ENCODE peak calls at places on chromosomes 4 and X, in six cellular contexts. R is IMR-90, N is neuronal stem cell, T is mesenchymal stem cell, Z is mesendoderm, A is trophoblast cell. E is an unnamed sample.
A peak's percentile ranks its signal among the peaks of the same experiment; 100 is the strongest.

GRCh38 chr4:10460313-10461047 is 3.3 kb upstream of the ZNF518B start:
- DNase-seq in R (no peak), N (no peak), T (no peak), Z (no peak), A (no peak), E (no peak)

GRCh38 chr4:152815078-152815477 is 35.3 kb downstream of the ARFIP1 start:
- DNase-seq in R (no peak), N (no peak), T (peak; percentile 42), Z (no peak), A (peak; percentile 80), E (no peak)

GRCh38 chrX:151738751-151739150 is 4.2 kb downstream of the CNGA2 start:
- DNase-seq in R (no peak), N (no peak), T (no peak), Z (no peak), A (no peak), E (no peak)

GRCh38 chr4:76301068-76301774 is 5.3 kb upstream of the STBD1 start:
- DNase-seq in R (peak; percentile 89), N (no peak), T (peak; percentile 88), Z (peak; percentile 19), A (peak; percentile 31), E (no peak)

GRCh38 chrX:150414228-150414627 is 51.1 kb downstream of the MAMLD1 start:
- DNase-seq in R (no peak), N (no peak), T (no peak), Z (no peak), A (no peak), E (no peak)

GRCh38 chrX:73930300-73930699 is 367.3 kb downstream of the CHIC1 start:
- DNase-seq in R (peak; percentile 70), N (no peak), T (no peak), Z (no peak), A (no peak), E (no peak)

GRCh38 chrX:119093991-119094741 is 21.4 kb downstream of the CT47C1 start:
- DNase-seq in R (peak; percentile 4), N (no peak), T (no peak), Z (no peak), A (no peak), E (no peak)

GRCh38 chr4:81021526-81021944 is 9.0 kb upstream of the BMP3 start:
- DNase-seq in R (no peak), N (no peak), T (no peak), Z (no peak), A (no peak), E (no peak)

GRCh38 chr4:114509340-114509739 is 89.3 kb upstream of the UGT8 start:
- DNase-seq in R (no peak), N (no peak), T (no peak), Z (no peak), A (no peak), E (no peak)

GRCh38 chr4:80197601-80198444 is 520 bp downstream of the PRDM8 start:
- DNase-seq in R (no peak), N (no peak), T (peak; percentile 49), Z (peak; percentile 56), A (peak; percentile 33), E (peak; percentile 70)

GRCh38 chrX:63784902-63785692 is at the start of gene ARHGEF9:
- DNase-seq in R (no peak), N (peak; percentile 44), T (peak; percentile 22), Z (peak; percentile 78), A (no peak), E (peak; percentile 72)

GRCh38 chr4:55989716-55990115 is 41.0 kb downstream of the CEP135 start:
- DNase-seq in R (no peak), N (no peak), T (no peak), Z (no peak), A (peak; percentile 53), E (no peak)

GRCh38 chr4:124940387-124940786 is 227.9 kb upstream of the ANKRD50 start:
- DNase-seq in R (peak; percentile 98), N (no peak), T (peak; percentile 79), Z (peak; percentile 66), A (peak; percentile 90), E (no peak)

GRCh38 chr4:475962-476361 is 23.0 kb downstream of the ZNF721 start:
- DNase-seq in R (no peak), N (no peak), T (no peak), Z (no peak), A (no peak), E (no peak)

GRCh38 chr4:123299212-123299651 is 97.4 kb upstream of the SPRY1 start:
- DNase-seq in R (peak; percentile 84), N (no peak), T (peak; percentile 66), Z (no peak), A (peak; percentile 76), E (no peak)

GRCh38 chr4:78138252-78138651 is 81.1 kb downstream of the FRAS1 start:
- DNase-seq in R (no peak), N (no peak), T (no peak), Z (no peak), A (no peak), E (no peak)

GRCh38 chrX:14616301-14616700 is 87.0 kb downstream of the GLRA2 start:
- DNase-seq in R (peak; percentile 38), N (no peak), T (peak; percentile 8), Z (no peak), A (peak; percentile 10), E (no peak)

GRCh38 chr4:108783666-108784463 is 21.0 kb upstream of the ETNPPL start:
- DNase-seq in R (no peak), N (no peak), T (peak; percentile 12), Z (no peak), A (no peak), E (no peak)

GRCh38 chr4:119240128-119240527 is 27.6 kb downstream of the USP53 start:
- DNase-seq in R (no peak), N (no peak), T (no peak), Z (peak; percentile 25), A (no peak), E (no peak)

GRCh38 chr4:770022-770421 is 55.9 kb downstream of the CPLX1 start:
- DNase-seq in R (peak; percentile 38), N (no peak), T (no peak), Z (no peak), A (no peak), E (no peak)

GRCh38 chrX:103254921-103255455 is at the start of gene TCEAL8:
- DNase-seq in R (peak; percentile 74), N (peak; percentile 50), T (peak; percentile 84), Z (peak; percentile 94), A (peak; percentile 75), E (peak; percentile 90)

GRCh38 chr4:159224412-159224811 is 121.5 kb downstream of the RAPGEF2 start:
- DNase-seq in R (no peak), N (no peak), T (no peak), Z (no peak), A (no peak), E (no peak)

GRCh38 chr4:159227378-159227777 is 124.5 kb downstream of the RAPGEF2 start:
- DNase-seq in R (peak; percentile 39), N (no peak), T (peak; percentile 54), Z (peak; percentile 38), A (no peak), E (no peak)

GRCh38 chr4:159227984-159228383 is 125.1 kb downstream of the RAPGEF2 start:
- DNase-seq in R (peak; percentile 92), N (peak; percentile 43), T (peak; percentile 86), Z (peak; percentile 94), A (peak; percentile 75), E (peak; percentile 41)

GRCh38 chr4:159232465-159233106 is 129.7 kb downstream of the RAPGEF2 start:
- DNase-seq in R (no peak), N (no peak), T (no peak), Z (peak; percentile 47), A (no peak), E (no peak)

GRCh38 chr4:159229164-159229563 is 126.3 kb downstream of the RAPGEF2 start:
- DNase-seq in R (peak; percentile 94), N (peak; percentile 70), T (peak; percentile 87), Z (peak; percentile 97), A (peak; percentile 87), E (no peak)
- H2AK5ac ChIP-seq in R (peak overlapping the region; percentile 79), N (no peak overlapping the region), T (no peak overlapping the region), Z (no peak overlapping the region), A (no peak overlapping the region), E (no peak overlapping the region)

DNA sequence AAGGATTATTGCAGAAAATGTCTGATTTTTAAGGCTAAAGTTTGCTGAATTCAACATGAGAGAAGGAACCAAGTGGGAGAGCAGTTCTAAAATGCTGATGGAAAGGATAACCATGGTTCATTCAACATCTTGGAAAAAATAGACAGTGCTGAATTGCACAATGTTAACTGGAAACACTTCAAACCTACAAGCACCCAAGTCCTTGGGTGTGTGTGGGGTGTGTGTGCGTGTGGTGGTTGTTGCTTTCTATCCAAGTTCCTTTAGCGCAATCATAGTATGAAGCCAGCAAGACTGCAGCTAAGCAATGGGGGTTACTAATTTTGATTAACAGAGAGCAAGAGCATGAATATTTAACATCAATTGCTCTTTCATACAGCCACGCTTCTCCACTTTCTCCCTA is 29.3 kb upstream of the SCOC start:
- DNase-seq in R (no peak), N (no peak), T (no peak), Z (no peak), A (no peak), E (no peak)
- H3K4ac ChIP-seq in R (no peak overlapping the region), N (no peak overlapping the region), T (no peak overlapping the region), Z (no peak overlapping the region), A (no peak overlapping the region), E (no peak overlapping the region)

GRCh38 chr4:23590431-23590830 is 299.4 kb downstream of the PPARGC1A start:
- DNase-seq in R (no peak), N (no peak), T (no peak), Z (no peak), A (no peak), E (no peak)
- H2AK5ac ChIP-seq in R (no peak overlapping the region), N (no peak overlapping the region), T (no peak overlapping the region), Z (no peak overlapping the region), A (no peak overlapping the region), E (no peak overlapping the region)

GRCh38 chr4:186554890-186555827 is at the start of gene MTNR1A:
- DNase-seq in R (no peak), N (peak; percentile 46), T (peak; percentile 33), Z (peak; percentile 71), A (no peak), E (peak; percentile 67)
- H3K4ac ChIP-seq in R (no peak within 1 kb of the TSS), N (no peak within 1 kb of the TSS), T (no peak within 1 kb of the TSS), Z (no peak within 1 kb of the TSS), A (no peak within 1 kb of the TSS), E (no peak within 1 kb of the TSS)

GRCh38 chr4:173834151-173834550 is 304.1 kb upstream of the HAND2 start:
- DNase-seq in R (peak; percentile 7), N (no peak), T (peak; percentile 2), Z (peak; percentile 12), A (peak; percentile 8), E (no peak)
- H2AK5ac ChIP-seq in R (no peak overlapping the region), N (no peak overlapping the region), T (no peak overlapping the region), Z (no peak overlapping the region), A (no peak overlapping the region), E (no peak overlapping the region)

GRCh38 chr4:93834371-93835066 is 6.0 kb downstream of the ATOH1 start:
- DNase-seq in R (no peak), N (peak; percentile 70), T (no peak), Z (peak; percentile 61), A (no peak), E (peak; percentile 71)
- H3K4ac ChIP-seq in R (no peak overlapping the region), N (no peak overlapping the region), T (no peak overlapping the region), Z (no peak overlapping the region), A (no peak overlapping the region), E (no peak overlapping the region)